ENCODE peak calls at places on chromosomes 4 and X, in six cellular contexts. J is CD8-positive, alpha-beta memory T cell; S is psoas muscle; W is WERI-Rb-1; I is K562; C is colonic mucosa. B is an unnamed sample.

GRCh38 chr4:123478859-123479345 is 82.3 kb downstream of the SPRY1 start:
- DNase-seq in J (no peak), S (peak; percentile 16), W (no peak), I (peak; percentile 16), C (peak; percentile 38), B (no peak)

GRCh38 chrX:65517923-65518322 is 16.7 kb downstream of the LAS1L start:
- DNase-seq in J (no peak), S (no peak), W (no peak), I (no peak), C (no peak), B (no peak)

GRCh38 chrX:103716967-103717366 is 6.3 kb downstream of the TMEM31 start:
- DNase-seq in J (no peak), S (no peak), W (no peak), I (no peak), C (peak; percentile 25), B (no peak)

GRCh38 chrX:132612990-132613564 is 124.2 kb upstream of the MBNL3 start:
- DNase-seq in J (peak; percentile 8), S (peak; percentile 45), W (peak; percentile 67), I (peak; percentile 21), C (peak; percentile 38), B (no peak)

GRCh38 chr4:33037464-33037863 is 2317.3 kb downstream of the PCDH7 start:
- DNase-seq in J (no peak), S (no peak), W (no peak), I (no peak), C (no peak), B (no peak)

GRCh38 chr4:139817657-139818452 is 152.2 kb downstream of the MGST2 start:
- DNase-seq in J (no peak), S (peak; percentile 58), W (no peak), I (no peak), C (no peak), B (no peak)

GRCh38 chr4:104283303-104283702 is 211.4 kb downstream of the CXXC4 start:
- DNase-seq in J (no peak), S (no peak), W (no peak), I (no peak), C (no peak), B (no peak)

GRCh38 chr4:119209586-119209985 is 2.9 kb upstream of the USP53 start:
- DNase-seq in J (no peak), S (no peak), W (no peak), I (no peak), C (no peak), B (no peak)

GRCh38 chr4:94390804-94391410 is 48.3 kb upstream of the HPGDS start:
- DNase-seq in J (no peak), S (no peak), W (no peak), I (no peak), C (peak; percentile 27), B (no peak)

GRCh38 chr4:153218961-153219360 is 14.7 kb downstream of the TRIM2 start:
- DNase-seq in J (no peak), S (no peak), W (no peak), I (no peak), C (peak; percentile 77), B (no peak)

GRCh38 chr4:94757192-94758140 is at the start of gene BMPR1B:
- DNase-seq in J (no peak), S (no peak), W (peak; percentile 69), I (no peak), C (no peak), B (no peak)

GRCh38 chrX:30196322-30196721 is 19.0 kb upstream of the MAGEB2 start:
- DNase-seq in J (no peak), S (no peak), W (no peak), I (peak; percentile 38), C (no peak), B (no peak)

GRCh38 chr4:168614316-168615057 is 117.6 kb downstream of the PALLD start:
- DNase-seq in J (no peak), S (no peak), W (no peak), I (no peak), C (no peak), B (no peak)

GRCh38 chr4:86387013-86387412 is 27.2 kb upstream of the MAPK10 start:
- DNase-seq in J (no peak), S (no peak), W (no peak), I (no peak), C (no peak), B (no peak)

GRCh38 chrX:49838374-49838773 is 9.3 kb downstream of the PAGE4 start:
- DNase-seq in J (no peak), S (no peak), W (peak; percentile 13), I (peak; percentile 19), C (peak; percentile 21), B (no peak)

GRCh38 chrX:120741452-120741851 is 111.6 kb upstream of the C1GALT1C1 start:
- DNase-seq in J (no peak), S (no peak), W (no peak), I (no peak), C (no peak), B (no peak)

GRCh38 chrX:39667746-39668507 is 429.8 kb downstream of the BCOR start:
- DNase-seq in J (no peak), S (no peak), W (no peak), I (no peak), C (no peak), B (no peak)

GRCh38 chr4:112857461-112857860 is 192.0 kb upstream of the ANK2 start:
- DNase-seq in J (no peak), S (no peak), W (no peak), I (no peak), C (no peak), B (peak; percentile 41)

GRCh38 chr4:15201782-15202181 is 199.5 kb downstream of the CPEB2 start:
- DNase-seq in J (no peak), S (no peak), W (no peak), I (no peak), C (no peak), B (no peak)

GRCh38 chr4:73943555-73943954 is 38.3 kb downstream of the PF4 start:
- DNase-seq in J (no peak), S (no peak), W (no peak), I (no peak), C (no peak), B (no peak)

GRCh38 chr4:43048570-43048969 is 156.1 kb downstream of the GRXCR1 start:
- DNase-seq in J (no peak), S (no peak), W (no peak), I (no peak), C (no peak), B (no peak)

GRCh38 chrX:70338290-70338689 is 48.4 kb downstream of the KIF4A start:
- DNase-seq in J (no peak), S (no peak), W (no peak), I (no peak), C (no peak), B (no peak)

GRCh38 chrX:48579259-48579658 is 5.0 kb downstream of the RBM3 start:
- DNase-seq in J (no peak), S (no peak), W (no peak), I (no peak), C (no peak), B (no peak)

GRCh38 chr4:138553001-138553845 is 311.1 kb upstream of the SLC7A11 start:
- DNase-seq in J (no peak), S (no peak), W (no peak), I (no peak), C (no peak), B (no peak)

GRCh38 chr4:113979157-113979972 is at the start of gene ARSJ:
- DNase-seq in J (peak; percentile 1), S (peak; percentile 66), W (peak; percentile 52), I (no peak), C (peak; percentile 63), B (peak; percentile 22)

GRCh38 chr4:48854395-48854683 is 23.5 kb downstream of the OCIAD1 start:
- DNase-seq in J (no peak), S (no peak), W (no peak), I (no peak), C (no peak), B (no peak)
- H3K36me3 ChIP-seq in J (peaks cover 18% of the 10 kb centered on the region), S (peaks cover 17% of the 10 kb centered on the region), W (peaks cover 58% of the 10 kb centered on the region), I (peaks cover 79% of the 10 kb centered on the region), C (peaks cover 5% of the 10 kb centered on the region), B (peaks cover 10% of the 10 kb centered on the region)

GRCh38 chr4:159019356-159019755 is 83.5 kb upstream of the RAPGEF2 start:
- DNase-seq in J (no peak), S (no peak), W (no peak), I (no peak), C (no peak), B (no peak)

GRCh38 chr4:159016527-159017137 is 86.2 kb upstream of the RAPGEF2 start:
- DNase-seq in J (no peak), S (no peak), W (peak; percentile 62), I (peak; percentile 61), C (no peak), B (no peak)

GRCh38 chr4:159018062-159018629 is 84.7 kb upstream of the RAPGEF2 start:
- DNase-seq in J (no peak), S (no peak), W (no peak), I (peak; percentile 41), C (no peak), B (no peak)

GRCh38 chr4:159015862-159016261 is 87.0 kb upstream of the RAPGEF2 start:
- DNase-seq in J (no peak), S (no peak), W (no peak), I (no peak), C (no peak), B (no peak)

DNA sequence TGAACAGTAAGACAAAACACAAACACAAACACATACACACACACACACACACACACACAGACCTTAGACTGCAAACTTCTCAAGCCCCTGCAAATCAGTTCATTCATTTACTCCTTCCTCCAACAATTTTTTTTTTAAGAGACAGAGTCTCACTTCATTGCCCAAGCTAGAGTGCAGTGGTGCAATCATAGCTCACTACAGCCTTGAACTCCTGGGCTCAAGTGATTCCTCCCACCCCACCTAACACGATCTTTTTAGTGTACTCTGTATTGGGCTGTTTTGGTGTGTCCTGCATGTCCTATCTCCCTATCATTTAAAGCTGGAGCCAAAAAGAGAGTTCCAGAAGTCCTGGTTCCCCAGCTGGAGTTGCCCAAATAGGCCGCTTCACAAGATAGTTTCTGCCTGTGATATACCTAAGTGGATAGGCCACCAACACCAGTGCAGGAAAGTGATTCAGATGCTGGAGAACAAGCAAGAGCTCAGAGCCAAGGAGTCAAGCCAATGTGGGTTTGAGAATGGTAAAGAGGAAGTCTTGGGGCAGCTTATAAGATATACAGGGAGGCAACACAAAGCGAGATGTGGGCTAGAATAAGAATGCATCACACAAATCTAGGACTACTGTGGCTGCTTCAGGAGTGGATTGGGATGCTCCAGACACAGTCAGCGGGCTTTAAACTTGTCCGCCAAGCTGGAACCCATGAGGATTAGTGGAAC is 85.4 kb upstream of the RAPGEF2 start:
- DNase-seq in J (no peak), S (no peak), W (no peak), I (no peak), C (no peak), B (no peak)
- H3K36me3 ChIP-seq in J (no peaks in the 10 kb centered on the region), S (no peaks in the 10 kb centered on the region), W (no peaks in the 10 kb centered on the region), I (no peaks in the 10 kb centered on the region), C (no peaks in the 10 kb centered on the region), B (no peaks in the 10 kb centered on the region)

GRCh38 chr4:38917481-38918025 is 49.9 kb downstream of the FAM114A1 start:
- DNase-seq in J (no peak), S (no peak), W (no peak), I (no peak), C (no peak), B (no peak)
- H3K36me3 ChIP-seq in J (no peaks in the 10 kb centered on the region), S (peaks cover 10% of the 10 kb centered on the region), W (peaks cover 10% of the 10 kb centered on the region), I (no peaks in the 10 kb centered on the region), C (peaks cover 10% of the 10 kb centered on the region), B (peaks cover 46% of the 10 kb centered on the region)

DNA sequence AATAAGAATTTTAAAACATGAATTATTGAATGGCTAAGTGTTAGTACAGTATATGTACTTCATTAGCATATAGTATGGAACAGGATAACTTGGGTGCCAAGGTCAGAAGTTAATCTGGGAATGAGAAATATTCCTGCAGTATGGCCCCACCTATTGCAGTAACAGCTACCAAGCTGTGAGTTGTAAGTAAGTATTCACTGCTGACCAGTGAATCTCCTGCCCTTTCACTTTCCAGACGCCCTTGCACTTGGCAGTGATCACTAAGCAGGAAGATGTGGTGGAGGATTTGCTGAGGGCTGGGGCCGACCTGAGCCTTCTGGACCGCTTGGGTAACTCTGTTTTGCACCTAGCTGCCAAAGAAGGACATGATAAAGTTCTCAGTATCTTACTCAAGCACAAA is 105.1 kb downstream of the NFKB1 start:
- DNase-seq in J (no peak), S (no peak), W (no peak), I (no peak), C (no peak), B (no peak)
- H3K36me3 ChIP-seq in J (peaks cover 44% of the 10 kb centered on the region), S (peaks cover 17% of the 10 kb centered on the region), W (peaks cover 5% of the 10 kb centered on the region), I (peaks cover 18% of the 10 kb centered on the region), C (peaks cover 16% of the 10 kb centered on the region), B (peaks cover 35% of the 10 kb centered on the region)